ENCODE peak calls at places on chromosomes 2 and 18, in six cellular contexts. H is AG08396, V is T-helper 17 cell, U is nucleus accumbens, Q is amygdala, N is anterior cingulate cortex. I is an unnamed sample.

GRCh38 chr2:168343586-168343985 is 96.2 kb upstream of the STK39 start:
- DNase-seq in N (no peak), U (peak), V (no peak), H (peak), Q (no peak), I (no peak)

GRCh38 chr18:28208712-28209265 is 31.9 kb upstream of the CDH2 start:
- DNase-seq in U (no peak), N (no peak), V (no peak), Q (no peak), H (no peak), I (no peak)

GRCh38 chr18:59357928-59358327 is 1.1 kb downstream of the LMAN1 start:
- DNase-seq in U (no peak), Q (no peak), V (no peak), N (no peak), H (peak), I (no peak)

GRCh38 chr2:105294844-105295481 is 34.6 kb downstream of the TGFBRAP1 start:
- DNase-seq in Q (peak), V (no peak), N (peak), H (peak), U (peak), I (no peak)

GRCh38 chr2:64277101-64277849 is 133.1 kb upstream of the PELI1 start:
- DNase-seq in U (no peak), Q (no peak), V (no peak), N (no peak), H (no peak), I (no peak)

GRCh38 chr2:219706823-219707281 is 79.4 kb downstream of the SLC4A3 start:
- DNase-seq in U (no peak), Q (no peak), N (no peak), H (no peak), V (no peak), I (no peak)

GRCh38 chr18:67854340-67854739 is 337.8 kb upstream of the DSEL start:
- DNase-seq in H (no peak), U (no peak), Q (no peak), N (no peak), V (no peak), I (no peak)

GRCh38 chr2:235533203-235533602 is 39.4 kb downstream of the AGAP1 start:
- DNase-seq in Q (no peak), H (no peak), V (no peak), U (no peak), N (no peak), I (no peak)

GRCh38 chr18:3262234-3263171 is 570 bp downstream of the MYL12B start:
- DNase-seq in N (no peak), H (no peak), V (peak), U (no peak), Q (peak), I (peak)

GRCh38 chr2:39240758-39241157 is 3.0 kb downstream of the CDKL4 start:
- DNase-seq in N (no peak), Q (no peak), U (no peak), H (no peak), V (no peak), I (no peak)

GRCh38 chr2:55165567-55165966 is 66.5 kb downstream of the CLHC1 start:
- DNase-seq in H (peak), V (no peak), Q (no peak), U (no peak), N (no peak), I (no peak)

GRCh38 chr2:160246356-160246755 is 46.3 kb upstream of the ITGB6 start:
- DNase-seq in H (no peak), V (no peak), Q (no peak), N (no peak), U (no peak), I (no peak)

GRCh38 chr2:200306969-200307811 is 697 bp downstream of the SPATS2L start:
- DNase-seq in V (peak), H (peak), Q (peak), U (peak), N (no peak), I (peak)

GRCh38 chr2:26438526-26438925 is 36.8 kb downstream of the DRC1 start:
- DNase-seq in N (no peak), U (no peak), V (no peak), H (no peak), Q (no peak), I (no peak)

I was measured in effector memory CD4-positive, alpha-beta T cell.